ENCODE peak calls at places on chromosomes 1 and 21, in five cellular contexts. R is tibial nerve; E is CD4-positive, CD25-positive, alpha-beta regulatory T cell; S is endodermal cell; U is cardiac muscle cell. J is an unnamed sample. For H3K9me3, the result is how much of the 10 kb centered on the place peaks cover.

GRCh38 chr1:21232044-21232443 is 55.3 kb upstream of the EIF4G3 start:
- DNase-seq in R (no peak), E (peak), S (peak), U (peak), J (no peak)

GRCh38 chr21:41778974-41779600 is 12.2 kb upstream of the RIPK4 start:
- DNase-seq in R (no peak), E (no peak), S (peak), U (peak), J (no peak)

GRCh38 chr1:84772428-84772943 is 82.2 kb upstream of the SSX2IP start:
- DNase-seq in R (peak), E (peak), S (peak), U (peak), J (peak)

GRCh38 chr1:211831558-211832323 is 1.2 kb upstream of the LPGAT1 start:
- DNase-seq in R (no peak), E (no peak), S (peak), U (no peak), J (no peak)

GRCh38 chr1:117664314-117664713 is 58.5 kb downstream of the TENT5C start:
- DNase-seq in R (no peak), E (peak), S (no peak), U (no peak), J (peak)

GRCh38 chr1:53552981-53553733 is 94.0 kb downstream of the DMRTB1 start:
- DNase-seq in R (peak), E (no peak), S (no peak), U (no peak), J (no peak)

GRCh38 chr1:231937013-231937754 is 310.6 kb downstream of the DISC1 start:
- DNase-seq in R (no peak), E (no peak), S (no peak), U (peak), J (no peak)

GRCh38 chr1:35062518-35063196 is 16.5 kb upstream of the ZMYM1 start:
- DNase-seq in R (no peak), E (no peak), S (no peak), U (no peak), J (no peak)

GRCh38 chr21:43306911-43307676 is 119.8 kb downstream of the SIK1 start:
- DNase-seq in R (no peak), E (no peak), S (no peak), U (no peak), J (no peak)

GRCh38 chr1:168772428-168772827 is 43.4 kb upstream of the DPT start:
- DNase-seq in R (no peak), E (no peak), S (no peak), U (no peak), J (no peak)

GRCh38 chr1:232260045-232260444 is 369.9 kb downstream of the SIPA1L2 start:
- DNase-seq in R (no peak), E (no peak), S (no peak), U (no peak), J (no peak)

GRCh38 chr1:184443624-184444023 is 56.8 kb downstream of the C1orf21 start:
- DNase-seq in R (no peak), E (no peak), S (no peak), U (no peak), J (no peak)

GRCh38 chr1:248098529-248098928 is 3.5 kb downstream of the OR2L13 start:
- DNase-seq in R (no peak), E (no peak), S (no peak), U (no peak), J (no peak)

DNA sequence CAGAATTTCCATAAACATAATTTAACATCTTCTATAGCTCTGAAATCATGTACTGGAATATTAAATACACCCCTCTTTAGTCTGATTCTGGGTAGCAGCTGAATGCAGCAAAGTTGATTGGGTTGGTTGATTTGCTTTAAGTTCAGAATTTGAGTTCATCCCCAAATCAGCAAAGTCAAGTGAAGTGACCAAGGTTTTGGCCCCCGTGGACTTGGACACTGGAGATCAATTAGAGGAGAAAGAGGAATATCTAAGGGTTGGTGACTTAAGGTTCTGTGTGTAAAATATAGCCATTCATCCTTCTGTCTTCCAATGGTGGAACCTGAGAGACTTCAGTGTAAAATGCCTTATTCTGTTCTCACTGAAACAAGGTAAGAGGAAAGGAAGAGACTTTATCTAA is at the start of gene OR2L13:
- DNase-seq in R (no peak), E (no peak), S (no peak), U (no peak), J (no peak)
- H3K9me3 ChIP-seq in R (under half), E (under half), S (half or more), U (under half), J (under half)

GRCh38 chr1:227661495-227661894 is 73.6 kb downstream of the JMJD4 start:
- DNase-seq in R (no peak), E (no peak), S (peak), U (no peak), J (no peak)

GRCh38 chr1:227666286-227666685 is 68.8 kb downstream of the JMJD4 start:
- DNase-seq in R (no peak), E (no peak), S (no peak), U (no peak), J (no peak)

DNA sequence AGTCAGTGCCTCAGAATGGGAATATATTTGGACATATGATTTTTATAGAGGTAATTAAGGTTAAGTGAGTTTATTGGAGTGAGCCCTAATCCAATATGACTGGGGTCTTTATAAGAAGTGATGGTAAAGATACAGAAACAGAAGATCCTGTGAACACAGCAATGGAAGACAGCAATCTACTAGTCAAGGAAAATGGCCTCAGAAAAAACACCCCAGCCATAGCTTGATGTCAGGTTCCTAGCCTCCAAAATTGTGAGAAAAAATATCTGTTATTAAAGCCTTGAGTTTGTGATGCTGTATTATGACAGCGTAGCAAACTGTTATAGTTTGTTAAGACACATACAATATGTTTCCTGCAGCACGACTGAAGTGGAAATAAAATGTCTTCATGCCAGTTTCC is 72.2 kb downstream of the JMJD4 start:
- DNase-seq in R (no peak), E (no peak), S (no peak), U (no peak), J (no peak)
- H3K9me3 ChIP-seq in R (half or more), E (half or more), S (half or more), U (under half), J (half or more)

DNA sequence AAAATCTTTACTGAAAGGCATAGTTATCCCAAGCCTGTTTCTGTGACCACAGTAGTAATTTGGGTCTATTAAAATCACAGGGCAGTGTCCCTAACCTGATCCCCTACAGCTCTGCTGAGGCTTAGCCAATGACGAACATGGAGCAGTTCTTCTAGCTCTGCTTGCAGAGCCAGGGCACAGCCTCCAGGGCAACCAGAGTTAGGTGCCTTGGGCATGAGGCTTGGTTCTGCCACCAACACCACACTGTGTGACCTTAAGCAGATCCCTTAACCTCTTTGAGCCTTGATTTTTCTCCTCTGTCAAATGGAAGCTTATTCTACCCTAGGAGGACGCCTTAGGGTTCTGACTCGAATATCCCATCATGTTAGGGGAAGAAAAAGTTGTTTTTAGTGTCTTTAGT is 86.7 kb upstream of the TLR5 start:
- DNase-seq in R (no peak), E (no peak), S (no peak), U (no peak), J (no peak)
- H3K9me3 ChIP-seq in R (under half), E (under half), S (under half), U (under half), J (under half)

GRCh38 chr1:225070972-225071371 is 141.5 kb downstream of the DNAH14 start:
- DNase-seq in R (no peak), E (no peak), S (no peak), U (no peak), J (no peak)
- H3K9me3 ChIP-seq in R (under half), E (under half), S (under half), U (under half), J (under half)

GRCh38 chr1:38025664-38026063 is 13.1 kb downstream of the UTP11 start:
- DNase-seq in R (no peak), E (no peak), S (no peak), U (no peak), J (no peak)
- H3K9me3 ChIP-seq in R (under half), E (under half), S (under half), U (under half), J (under half)

GRCh38 chr1:143665606-143666005 is 306.2 kb downstream of the FAM72C start:
- DNase-seq in R (no peak), E (no peak), S (no peak), U (no peak), J (no peak)
- H3K9me3 ChIP-seq in R (under half), E (under half), S (under half), U (under half), J (under half)

GRCh38 chr1:225254676-225255075 is 173.2 kb downstream of the LBR start:
- DNase-seq in R (no peak), E (no peak), S (no peak), U (no peak), J (no peak)

GRCh38 chr1:225259542-225259941 is 168.3 kb downstream of the LBR start:
- DNase-seq in R (no peak), E (no peak), S (no peak), U (no peak), J (no peak)

GRCh38 chr1:225260319-225260718 is 167.5 kb downstream of the LBR start:
- DNase-seq in R (no peak), E (no peak), S (no peak), U (no peak), J (no peak)
- H3K9me3 ChIP-seq in R (under half), E (under half), S (under half), U (under half), J (under half)

DNA sequence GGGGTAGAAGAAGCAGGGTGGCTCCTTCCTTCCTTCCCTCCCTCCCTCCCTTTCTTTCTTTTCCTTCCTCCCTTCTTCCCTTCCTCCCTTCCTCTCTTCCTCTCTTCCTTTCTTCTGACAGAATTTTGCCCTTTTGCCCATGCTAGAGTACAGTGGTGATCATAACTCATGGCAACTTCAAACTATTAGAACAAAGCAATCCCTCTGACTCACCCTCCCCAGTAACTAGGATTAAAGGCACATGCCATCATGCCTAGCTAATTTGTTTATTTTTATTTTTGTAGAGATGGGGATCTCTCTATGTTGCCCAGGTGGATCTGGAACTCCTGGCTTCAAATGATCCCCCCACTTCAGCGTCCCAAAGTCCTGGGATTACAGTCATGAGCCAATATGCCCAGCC is 10.0 kb upstream of the RPE65 start:
- DNase-seq in R (no peak), E (no peak), S (no peak), U (no peak), J (no peak)
- H3K9me3 ChIP-seq in R (under half), E (under half), S (under half), U (under half), J (under half)